ENCODE peak calls at places on chromosomes 11 and 22, in seven cellular contexts. T is H1, H is dorsolateral prefrontal cortex, I is HepG2, P is keratinocyte, X is HFF-Myc, W is foreskin fibroblast. J is an unnamed sample.

GRCh38 chr11:115944596-115944995 is 440.4 kb upstream of the CADM1 start:
- DNase-seq in I (no peak), W (no peak), H (no peak), P (no peak), X (no peak), T (no peak), J (no peak)

GRCh38 chr22:22754268-22754657 is 109.8 kb downstream of the GGTLC2 start:
- DNase-seq in P (no peak), I (no peak), H (no peak), X (no peak), W (no peak), T (no peak), J (no peak)

GRCh38 chr11:57639321-57640067 is 10.2 kb downstream of the YPEL4 start:
- DNase-seq in P (no peak), X (no peak), T (peak), H (no peak), W (peak), I (peak), J (no peak)

GRCh38 chr11:102974552-102975280 is 19.2 kb upstream of the MMP13 start:
- DNase-seq in H (no peak), W (peak), I (no peak), X (no peak), T (no peak), P (peak), J (no peak)

GRCh38 chr11:10309163-10310093 is 4.6 kb downstream of the ADM start:
- DNase-seq in W (peak), X (no peak), H (no peak), T (no peak), P (no peak), I (peak), J (peak)

GRCh38 chr11:35412285-35412684 is 7.1 kb downstream of the SLC1A2 start:
- DNase-seq in X (no peak), H (no peak), I (no peak), T (no peak), W (peak), P (no peak), J (no peak)

GRCh38 chr22:17716529-17716928 is 57.7 kb downstream of the BID start:
- DNase-seq in W (no peak), H (no peak), T (no peak), X (no peak), I (no peak), P (no peak), J (no peak)

GRCh38 chr11:69883292-69884255 is 64.4 kb upstream of the FGF3 start:
- DNase-seq in W (no peak), P (no peak), H (no peak), X (no peak), T (no peak), I (no peak), J (no peak)

GRCh38 chr11:70364745-70365535 is 33.4 kb upstream of the CTTN start:
- DNase-seq in T (no peak), W (no peak), H (no peak), X (no peak), I (no peak), P (no peak), J (no peak)

GRCh38 chr11:67433536-67434394 is 3.7 kb downstream of the PTPRCAP start:
- DNase-seq in P (no peak), H (no peak), T (no peak), W (no peak), X (no peak), I (no peak), J (no peak)

GRCh38 chr22:38966379-38966700 is 8.9 kb downstream of the APOBEC3A start:
- DNase-seq in I (no peak), H (no peak), P (no peak), W (no peak), X (no peak), T (no peak), J (no peak)

GRCh38 chr22:26558246-26558895 is 31.6 kb downstream of the TPST2 start:
- DNase-seq in X (no peak), I (no peak), P (no peak), T (no peak), W (peak), H (no peak), J (peak)

GRCh38 chr11:67252831-67253239 is 13.4 kb upstream of the GRK2 start:
- DNase-seq in I (no peak), W (peak), T (no peak), X (no peak), P (no peak), H (no peak), J (no peak)

GRCh38 chr11:75565221-75565814 is 3.3 kb downstream of the SERPINH1 start:
- DNase-seq in P (no peak), W (peak), I (peak), T (no peak), X (peak), H (no peak), J (no peak)

GRCh38 chr11:13145461-13145860 is 132.1 kb upstream of the BMAL1 start:
- DNase-seq in H (no peak), P (no peak), I (no peak), T (no peak), W (no peak), X (no peak), J (no peak)

GRCh38 chr22:29998627-29999026 is 81.6 kb upstream of the HORMAD2 start:
- DNase-seq in X (no peak), I (no peak), H (no peak), P (no peak), W (no peak), T (no peak), J (no peak)

GRCh38 chr11:37089439-37089838 is 491.4 kb upstream of the RAG2 start:
- DNase-seq in T (no peak), I (no peak), H (no peak), W (no peak), X (no peak), P (no peak), J (no peak)

GRCh38 chr11:32421992-32422391 is 13.3 kb downstream of the WT1 start:
- DNase-seq in T (no peak), W (no peak), P (no peak), I (no peak), H (no peak), X (no peak), J (no peak)

GRCh38 chr11:70445605-70446004 is 47.3 kb downstream of the CTTN start:
- DNase-seq in H (no peak), W (no peak), P (no peak), X (no peak), T (no peak), I (no peak), J (no peak)

GRCh38 chr11:44780940-44781631 is 54.3 kb downstream of the TSPAN18 start:
- DNase-seq in X (no peak), T (no peak), I (no peak), H (no peak), P (no peak), W (no peak), J (no peak)

GRCh38 chr11:62922189-62922589 is 1.0 kb upstream of the CHRM1 start:
- DNase-seq in W (no peak), T (no peak), I (no peak), H (no peak), P (no peak), X (no peak), J (no peak)

GRCh38 chr22:23742505-23743264 is 8.2 kb downstream of the ZNF70 start:
- DNase-seq in W (no peak), P (no peak), X (no peak), T (no peak), H (no peak), I (no peak), J (no peak)

GRCh38 chr11:19437760-19438159 is 197.0 kb upstream of the E2F8 start:
- DNase-seq in W (peak), I (no peak), X (no peak), H (no peak), T (no peak), P (no peak), J (no peak)

GRCh38 chr11:1922411-1923113 is 3.1 kb downstream of the TNNT3 start:
- DNase-seq in W (no peak), T (no peak), X (no peak), P (no peak), H (no peak), I (no peak), J (no peak)

GRCh38 chr11:95108159-95108611 is 18.5 kb downstream of the ENDOD1 start:
- DNase-seq in I (no peak), P (no peak), T (no peak), H (peak), X (no peak), W (peak), J (no peak)

DNA sequence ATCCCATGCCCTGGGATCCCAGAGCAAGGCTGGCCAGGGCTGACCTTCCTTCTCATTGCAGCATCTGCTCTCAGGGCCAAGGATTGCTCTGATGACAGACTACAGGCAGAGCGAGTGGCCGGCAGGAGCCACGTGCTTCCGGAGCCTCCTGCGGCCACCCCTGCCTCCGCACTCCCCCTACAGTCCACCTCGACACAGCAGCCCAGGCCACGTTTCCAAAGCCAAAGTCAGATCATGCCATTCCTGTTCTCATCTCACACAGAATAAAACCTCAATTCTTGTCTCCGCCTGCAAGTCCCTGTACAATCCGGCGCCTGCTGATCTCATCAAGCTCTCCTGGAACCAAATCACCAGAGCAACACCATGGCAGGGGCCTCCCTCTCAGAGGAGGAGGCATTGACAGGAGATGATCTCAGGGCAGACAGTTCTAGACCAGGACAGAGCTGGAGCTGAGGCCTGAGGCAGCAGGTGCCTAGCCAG is 20.9 kb upstream of the UPK3A start:
- DNase-seq in P (peak), W (peak), X (peak), T (no peak), I (peak), H (peak), J (peak)
- TF ChIP-seq CTCF in P (peak), W (peak), X (peak), T (peak), I (peak), H (peak), J (peak)

DNA sequence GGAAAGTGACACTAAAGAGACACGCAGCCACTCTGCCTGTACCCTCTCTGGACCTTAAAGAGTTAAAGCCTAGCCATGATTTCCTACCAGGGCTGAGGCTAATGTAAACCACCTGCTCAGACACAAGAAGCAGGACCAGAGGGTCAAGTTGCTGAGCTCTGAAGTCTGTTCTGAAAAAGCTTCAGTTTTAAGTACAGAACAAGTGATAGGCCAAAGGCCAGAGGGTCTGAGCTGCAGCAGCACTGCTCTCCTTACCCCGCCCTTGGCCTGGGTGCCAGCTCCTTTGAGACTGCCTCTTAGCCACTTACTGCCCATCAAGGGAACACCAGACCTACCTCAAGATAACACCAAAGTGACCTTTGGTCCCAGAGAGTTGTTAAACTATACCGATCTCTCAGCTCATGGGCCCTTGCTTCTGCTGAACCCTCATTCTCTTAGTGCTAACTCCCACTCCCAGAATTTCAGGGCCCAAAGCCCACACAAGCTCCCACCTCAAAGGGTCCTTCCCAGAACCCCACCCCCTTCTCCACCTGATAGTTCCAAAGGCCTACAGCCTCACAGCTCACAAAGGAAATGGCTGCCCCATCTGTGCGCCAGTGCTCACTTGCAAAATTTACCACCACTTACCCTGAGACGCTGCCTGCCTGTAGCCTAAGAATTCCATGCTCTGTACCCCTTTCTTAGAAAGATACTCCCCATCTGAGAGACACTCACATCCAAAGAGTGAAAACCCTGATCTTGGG is 40.6 kb downstream of the IL18BP start:
- DNase-seq in X (peak), T (no peak), H (no peak), P (no peak), W (peak), I (no peak), J (no peak)
- H3K4me3 ChIP-seq in X (peak), T (no peak), H (peak), P (peak), W (peak), I (peak), J (peak)

GRCh38 chr11:76857776-76858461 is 2.8 kb upstream of the ACER3 start:
- DNase-seq in T (no peak), X (no peak), I (no peak), P (no peak), H (no peak), W (peak), J (no peak)

GRCh38 chr11:76859708-76860233 is 947 bp upstream of the ACER3 start:
- DNase-seq in P (no peak), X (no peak), H (no peak), W (no peak), I (no peak), T (no peak), J (no peak)

GRCh38 chr11:76861490-76861953 is 804 bp downstream of the ACER3 start:
- DNase-seq in X (no peak), I (no peak), H (no peak), T (no peak), P (no peak), W (peak), J (no peak)

GRCh38 chr11:76863196-76863777 is 2.6 kb downstream of the ACER3 start:
- DNase-seq in P (no peak), T (no peak), I (no peak), H (no peak), X (no peak), W (no peak), J (no peak)

DNA sequence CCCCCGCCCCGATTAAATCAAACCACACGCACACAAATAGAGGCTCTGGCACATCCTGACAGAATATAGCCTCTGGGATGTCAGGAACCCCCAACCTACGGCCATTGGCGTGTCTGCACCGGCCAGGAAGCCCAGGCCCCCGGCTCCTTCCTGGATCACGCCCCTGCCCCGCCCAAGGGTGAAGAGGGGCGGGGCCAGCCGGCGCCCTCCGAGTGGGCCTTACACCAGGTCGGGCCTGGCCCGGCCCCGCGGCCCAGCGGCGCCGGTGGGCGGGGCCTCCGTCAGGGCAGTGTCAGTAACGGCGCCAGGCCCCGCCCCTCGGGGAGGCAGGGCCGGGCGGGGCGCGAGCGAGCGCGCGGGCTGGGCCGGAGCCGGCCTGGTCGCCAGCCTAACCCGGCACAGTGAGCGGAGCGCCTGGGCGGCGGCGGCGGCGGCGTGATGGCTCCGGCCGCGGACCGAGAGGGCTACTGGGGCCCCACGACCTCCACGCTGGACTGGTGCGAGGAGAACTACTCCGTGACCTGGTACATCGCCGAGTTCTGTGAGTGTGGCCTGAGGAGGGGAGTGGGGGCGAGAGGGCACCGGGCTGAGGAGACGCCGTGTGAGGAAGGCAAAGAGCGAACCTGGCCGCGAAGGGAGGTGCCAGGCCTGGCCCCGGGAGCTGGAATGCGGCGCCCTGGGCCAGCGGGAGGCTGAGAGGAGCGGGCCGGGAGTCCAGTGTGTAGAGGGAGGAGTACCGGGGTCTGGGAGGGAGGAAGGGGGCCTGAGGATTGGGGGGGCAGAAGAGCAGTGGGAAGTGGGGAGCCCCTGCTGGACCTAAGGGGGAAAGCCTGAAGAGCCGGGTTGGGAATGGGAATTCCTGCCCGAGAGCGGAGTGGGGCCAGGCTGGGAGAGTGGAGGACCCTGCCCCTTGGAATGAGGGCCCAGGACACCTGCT is at the start of gene ACER3:
- DNase-seq in X (peak), H (peak), I (peak), W (peak), T (peak), P (peak), J (peak)
- TF ChIP-seq CTCF in X (peak), H (no peak), I (peak), W (peak), T (peak), P (peak), J (peak)

GRCh38 chr22:46067159-46068111 is 82.9 kb upstream of the PPARA start:
- DNase-seq in W (peak), H (no peak), I (no peak), X (no peak), P (no peak), T (no peak), J (no peak)

GRCh38 chr22:46068176-46068907 is 82.0 kb upstream of the PPARA start:
- DNase-seq in H (no peak), P (no peak), I (no peak), X (no peak), W (no peak), T (no peak), J (no peak)

GRCh38 chr22:46065733-46066454 is 84.4 kb upstream of the PPARA start:
- DNase-seq in I (no peak), X (no peak), W (no peak), T (no peak), H (no peak), P (no peak), J (no peak)

GRCh38 chr22:46064966-46065666 is 85.2 kb upstream of the PPARA start:
- DNase-seq in P (no peak), I (no peak), T (no peak), W (no peak), H (peak), X (no peak), J (no peak)

DNA sequence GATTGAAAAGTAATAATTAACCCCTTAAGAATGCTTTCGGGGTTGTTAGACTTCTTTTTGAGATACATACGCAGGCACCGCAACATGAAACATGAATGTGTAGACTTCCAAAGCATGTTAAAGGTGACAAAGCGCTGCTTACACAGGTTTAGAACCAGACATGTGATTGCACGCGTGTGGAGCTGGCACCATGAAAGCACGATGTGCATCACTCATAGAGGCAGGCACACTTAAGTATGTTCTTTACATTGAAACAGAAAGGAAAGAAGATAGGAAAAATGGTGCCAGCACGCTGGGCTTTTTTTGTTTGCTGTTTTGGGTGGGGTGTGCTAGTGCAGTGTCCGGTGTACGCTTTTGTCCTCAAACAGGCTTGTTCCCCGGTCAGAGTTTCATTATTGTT is 83.6 kb upstream of the PPARA start:
- DNase-seq in X (no peak), W (peak), P (no peak), H (peak), T (no peak), I (no peak), J (no peak)
- H3K4me3 ChIP-seq in X (peak), W (peak), P (peak), H (peak), T (no peak), I (no peak), J (peak)

DNA sequence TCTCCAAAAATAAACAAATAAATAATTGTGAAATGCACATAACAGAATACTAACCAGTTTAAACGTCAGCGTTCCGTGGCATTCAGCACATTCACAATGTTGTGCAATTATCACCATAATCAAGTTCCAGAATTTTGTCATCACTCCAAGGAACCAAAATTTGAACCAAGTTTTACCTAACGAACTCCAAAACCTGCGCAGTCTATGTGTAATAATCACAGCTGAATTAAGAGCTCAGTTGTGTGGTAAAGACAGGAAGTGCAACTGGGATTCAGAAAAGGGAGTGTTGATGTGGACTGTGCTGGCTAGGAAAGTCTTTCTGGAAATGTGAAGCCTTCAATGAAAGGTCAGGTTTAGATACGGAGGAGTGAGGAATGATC is 5.4 kb upstream of the MCAM start:
- DNase-seq in H (no peak), W (no peak), I (no peak), X (no peak), T (no peak), P (no peak), J (no peak)
- TF ChIP-seq CTCF in H (no peak), W (no peak), I (no peak), X (no peak), T (no peak), P (no peak), J (no peak)

GRCh38 chr22:49090853-49091135 is 736.9 kb downstream of the BRD1 start:
- DNase-seq in T (no peak), H (no peak), W (no peak), P (no peak), I (no peak), X (no peak), J (no peak)

GRCh38 chr22:49091917-49092545 is 735.6 kb downstream of the BRD1 start:
- DNase-seq in P (no peak), T (no peak), X (no peak), I (no peak), W (no peak), H (no peak), J (no peak)

GRCh38 chr22:49092751-49093150 is 734.9 kb downstream of the BRD1 start:
- DNase-seq in I (no peak), W (no peak), X (no peak), T (no peak), H (no peak), P (no peak), J (no peak)

GRCh38 chr22:49090061-49090852 is 737.4 kb downstream of the BRD1 start:
- DNase-seq in I (no peak), H (no peak), P (no peak), T (no peak), X (no peak), W (no peak), J (no peak)

DNA sequence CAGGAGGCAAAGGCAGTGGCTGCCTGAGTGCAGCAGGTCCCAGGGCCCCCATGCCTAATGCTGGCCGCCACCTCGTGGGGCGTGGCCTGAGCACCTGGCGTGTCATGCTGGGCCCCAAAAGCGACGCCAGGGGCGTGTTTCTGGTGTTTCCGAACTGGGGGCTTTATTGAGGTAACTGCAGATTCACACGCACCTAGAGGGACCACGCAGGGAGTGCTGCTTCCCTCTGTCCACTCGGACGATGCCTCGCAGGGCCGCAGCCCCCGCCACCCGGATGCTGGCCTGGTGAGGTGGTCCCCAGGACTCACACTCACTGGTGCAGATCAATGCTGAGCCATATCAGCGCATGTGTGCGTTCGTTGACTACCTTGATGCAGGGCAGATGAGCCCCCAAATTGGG is 736.2 kb downstream of the BRD1 start:
- DNase-seq in T (no peak), I (no peak), H (no peak), P (no peak), X (no peak), W (no peak), J (no peak)
- H3K4me3 ChIP-seq in T (no peak), I (no peak), H (no peak), P (no peak), X (no peak), W (no peak), J (no peak)

GRCh38 chr11:120929664-120930154 is 94.2 kb upstream of the TBCEL start:
- DNase-seq in I (peak), T (peak), W (peak), H (no peak), P (peak), X (peak), J (no peak)
- TF ChIP-seq CTCF in I (peak), T (peak), W (peak), H (peak), P (peak), X (peak), J (peak)